ENCODE peak calls at places on chromosomes 3 and 15, in ten cellular contexts. One of them, this sample, is unnamed.

GRCh38 chr15:52651868-52652267 is 27.3 kb downstream of the ATOSA start:
- DNase-seq in thyroid gland: peak
- DNase-seq in adrenal gland: peak
- DNase-seq in K562: peak
- DNase-seq in IMR-90: peak
- DNase-seq in spleen: peak
- DNase-seq in Peyer's patch: peak
- DNase-seq in right lobe of liver: peak
- DNase-seq in ovary: peak
- DNase-seq in A549: peak
- DNase-seq in this sample: no peak

GRCh38 chr3:124701687-124702086 is 28.6 kb upstream of the UMPS start:
- DNase-seq in ovary: no peak
- DNase-seq in thyroid gland: no peak
- DNase-seq in adrenal gland: no peak
- DNase-seq in K562: no peak
- DNase-seq in spleen: no peak
- DNase-seq in IMR-90: peak
- DNase-seq in right lobe of liver: no peak
- DNase-seq in Peyer's patch: no peak
- DNase-seq in A549: no peak
- DNase-seq in this sample: no peak

GRCh38 chr15:72585659-72586058 is 68.8 kb upstream of the GOLGA6B start:
- DNase-seq in spleen: no peak
- DNase-seq in Peyer's patch: no peak
- DNase-seq in IMR-90: peak
- DNase-seq in adrenal gland: no peak
- DNase-seq in right lobe of liver: no peak
- DNase-seq in A549: no peak
- DNase-seq in K562: no peak
- DNase-seq in ovary: no peak
- DNase-seq in thyroid gland: no peak
- DNase-seq in this sample: no peak

GRCh38 chr3:16182183-16182582 is 7.7 kb downstream of the GALNT15 start:
- DNase-seq in spleen: no peak
- DNase-seq in Peyer's patch: no peak
- DNase-seq in ovary: no peak
- DNase-seq in thyroid gland: no peak
- DNase-seq in IMR-90: peak
- DNase-seq in K562: no peak
- DNase-seq in right lobe of liver: no peak
- DNase-seq in adrenal gland: no peak
- DNase-seq in A549: no peak
- DNase-seq in this sample: no peak

GRCh38 chr3:77254967-77255831 is 215.3 kb downstream of the ROBO2 start:
- DNase-seq in right lobe of liver: peak
- DNase-seq in IMR-90: peak
- DNase-seq in K562: peak
- DNase-seq in thyroid gland: peak
- DNase-seq in adrenal gland: peak
- DNase-seq in Peyer's patch: no peak
- DNase-seq in spleen: no peak
- DNase-seq in A549: peak
- DNase-seq in ovary: peak
- DNase-seq in this sample: no peak

GRCh38 chr3:50550079-50550736 is 17.3 kb downstream of the C3orf18 start:
- DNase-seq in A549: peak
- DNase-seq in IMR-90: peak
- DNase-seq in spleen: no peak
- DNase-seq in thyroid gland: peak
- DNase-seq in ovary: peak
- DNase-seq in Peyer's patch: peak
- DNase-seq in K562: peak
- DNase-seq in adrenal gland: peak
- DNase-seq in right lobe of liver: no peak
- DNase-seq in this sample: no peak

GRCh38 chr15:89018235-89018634 is 70.0 kb upstream of the ABHD2 start:
- DNase-seq in Peyer's patch: no peak
- DNase-seq in K562: no peak
- DNase-seq in adrenal gland: peak
- DNase-seq in right lobe of liver: no peak
- DNase-seq in IMR-90: no peak
- DNase-seq in A549: no peak
- DNase-seq in ovary: peak
- DNase-seq in thyroid gland: peak
- DNase-seq in spleen: no peak
- DNase-seq in this sample: peak

GRCh38 chr3:40585381-40586016 is 60.7 kb downstream of the ZNF621 start:
- DNase-seq in IMR-90: no peak
- DNase-seq in ovary: no peak
- DNase-seq in Peyer's patch: no peak
- DNase-seq in A549: no peak
- DNase-seq in K562: no peak
- DNase-seq in spleen: no peak
- DNase-seq in adrenal gland: no peak
- DNase-seq in thyroid gland: no peak
- DNase-seq in right lobe of liver: no peak
- DNase-seq in this sample: no peak

GRCh38 chr3:138960417-138960852 is 13.4 kb downstream of the FOXL2NB start:
- DNase-seq in IMR-90: no peak
- DNase-seq in spleen: no peak
- DNase-seq in adrenal gland: no peak
- DNase-seq in right lobe of liver: no peak
- DNase-seq in Peyer's patch: no peak
- DNase-seq in K562: no peak
- DNase-seq in A549: no peak
- DNase-seq in thyroid gland: no peak
- DNase-seq in ovary: peak
- DNase-seq in this sample: peak

GRCh38 chr15:65916664-65917406 is 47.5 kb downstream of the RAB11A start:
- DNase-seq in K562: peak
- DNase-seq in right lobe of liver: peak
- DNase-seq in thyroid gland: peak
- DNase-seq in adrenal gland: peak
- DNase-seq in Peyer's patch: peak
- DNase-seq in IMR-90: peak
- DNase-seq in spleen: peak
- DNase-seq in A549: peak
- DNase-seq in ovary: peak
- DNase-seq in this sample: peak

GRCh38 chr3:45644467-45645201 is 44.6 kb upstream of the SACM1L start:
- DNase-seq in A549: peak
- DNase-seq in adrenal gland: no peak
- DNase-seq in spleen: no peak
- DNase-seq in IMR-90: peak
- DNase-seq in ovary: no peak
- DNase-seq in right lobe of liver: no peak
- DNase-seq in Peyer's patch: no peak
- DNase-seq in thyroid gland: no peak
- DNase-seq in K562: no peak
- DNase-seq in this sample: no peak
- TF ChIP-seq CTCF in A549: no peak
- TF ChIP-seq CTCF in adrenal gland: no peak
- TF ChIP-seq CTCF in spleen: no peak
- TF ChIP-seq CTCF in IMR-90: no peak
- TF ChIP-seq CTCF in ovary: no peak
- TF ChIP-seq CTCF in right lobe of liver: no peak
- TF ChIP-seq CTCF in Peyer's patch: no peak
- TF ChIP-seq CTCF in thyroid gland: no peak
- TF ChIP-seq CTCF in K562: no peak
- TF ChIP-seq CTCF in this sample: no peak

GRCh38 chr3:13419356-13420050 is 619 bp downstream of the NUP210 start:
- DNase-seq in right lobe of liver: peak
- DNase-seq in ovary: no peak
- DNase-seq in Peyer's patch: peak
- DNase-seq in IMR-90: no peak
- DNase-seq in A549: peak
- DNase-seq in spleen: peak
- DNase-seq in adrenal gland: peak
- DNase-seq in K562: peak
- DNase-seq in thyroid gland: peak
- DNase-seq in this sample: no peak
- TF ChIP-seq POLR2A in right lobe of liver: no peak
- TF ChIP-seq POLR2A in ovary: no peak
- TF ChIP-seq POLR2A in Peyer's patch: no peak
- TF ChIP-seq POLR2A in IMR-90: no peak
- TF ChIP-seq POLR2A in A549: no peak
- TF ChIP-seq POLR2A in spleen: no peak
- TF ChIP-seq POLR2A in adrenal gland: no peak
- TF ChIP-seq POLR2A in K562: no peak
- TF ChIP-seq POLR2A in thyroid gland: no peak
- TF ChIP-seq POLR2A in this sample: no peak

DNA sequence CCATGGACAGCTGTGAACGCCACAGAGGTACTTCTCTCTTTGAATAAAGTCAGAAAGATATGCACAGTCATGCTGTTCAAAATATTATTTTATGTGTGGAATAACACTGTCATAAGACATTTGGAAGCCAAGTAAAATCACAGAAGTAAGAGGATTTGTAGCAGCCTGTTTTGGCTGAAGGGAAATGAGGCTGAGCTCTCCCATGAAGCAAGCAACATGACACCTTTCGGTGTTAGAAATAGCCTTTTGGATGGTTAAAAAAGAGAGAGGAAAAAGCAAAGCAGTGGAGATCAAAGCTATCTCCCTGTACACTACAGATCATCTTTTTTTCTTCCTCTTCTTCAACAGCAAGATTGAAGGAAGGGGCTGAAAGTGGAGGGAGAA is 755.3 kb downstream of the ROBO1 start:
- DNase-seq in right lobe of liver: no peak
- DNase-seq in spleen: no peak
- DNase-seq in ovary: no peak
- DNase-seq in K562: no peak
- DNase-seq in thyroid gland: no peak
- DNase-seq in Peyer's patch: no peak
- DNase-seq in adrenal gland: no peak
- DNase-seq in A549: no peak
- DNase-seq in IMR-90: no peak
- DNase-seq in this sample: no peak
- H3K4me3 ChIP-seq in right lobe of liver: no peak
- H3K4me3 ChIP-seq in spleen: no peak
- H3K4me3 ChIP-seq in ovary: no peak
- H3K4me3 ChIP-seq in K562: no peak
- H3K4me3 ChIP-seq in thyroid gland: no peak
- H3K4me3 ChIP-seq in Peyer's patch: no peak
- H3K4me3 ChIP-seq in adrenal gland: no peak
- H3K4me3 ChIP-seq in A549: no peak
- H3K4me3 ChIP-seq in IMR-90: no peak
- H3K4me3 ChIP-seq in this sample: no peak

GRCh38 chr3:157763644-157764043 is 260.4 kb upstream of the VEPH1 start:
- DNase-seq in ovary: no peak
- DNase-seq in A549: no peak
- DNase-seq in thyroid gland: no peak
- DNase-seq in adrenal gland: no peak
- DNase-seq in Peyer's patch: no peak
- DNase-seq in spleen: no peak
- DNase-seq in K562: no peak
- DNase-seq in IMR-90: no peak
- DNase-seq in right lobe of liver: no peak
- DNase-seq in this sample: no peak

GRCh38 chr3:157767602-157768001 is 264.4 kb upstream of the VEPH1 start:
- DNase-seq in K562: no peak
- DNase-seq in IMR-90: no peak
- DNase-seq in ovary: no peak
- DNase-seq in spleen: no peak
- DNase-seq in Peyer's patch: no peak
- DNase-seq in thyroid gland: no peak
- DNase-seq in A549: no peak
- DNase-seq in right lobe of liver: no peak
- DNase-seq in adrenal gland: no peak
- DNase-seq in this sample: no peak

GRCh38 chr3:157769378-157769777 is 266.2 kb upstream of the VEPH1 start:
- DNase-seq in spleen: no peak
- DNase-seq in ovary: no peak
- DNase-seq in A549: no peak
- DNase-seq in right lobe of liver: no peak
- DNase-seq in Peyer's patch: no peak
- DNase-seq in adrenal gland: no peak
- DNase-seq in K562: no peak
- DNase-seq in IMR-90: no peak
- DNase-seq in thyroid gland: no peak
- DNase-seq in this sample: no peak
- TF ChIP-seq CTCF in spleen: no peak
- TF ChIP-seq CTCF in ovary: no peak
- TF ChIP-seq CTCF in A549: no peak
- TF ChIP-seq CTCF in right lobe of liver: no peak
- TF ChIP-seq CTCF in Peyer's patch: no peak
- TF ChIP-seq CTCF in adrenal gland: no peak
- TF ChIP-seq CTCF in K562: no peak
- TF ChIP-seq CTCF in IMR-90: no peak
- TF ChIP-seq CTCF in thyroid gland: no peak
- TF ChIP-seq CTCF in this sample: no peak

GRCh38 chr3:101848754-101849713 is at the start of gene NFKBIZ:
- DNase-seq in A549: peak
- DNase-seq in Peyer's patch: peak
- DNase-seq in K562: peak
- DNase-seq in ovary: peak
- DNase-seq in right lobe of liver: peak
- DNase-seq in adrenal gland: peak
- DNase-seq in spleen: peak
- DNase-seq in thyroid gland: peak
- DNase-seq in IMR-90: peak
- DNase-seq in this sample: peak
- TF ChIP-seq POLR2A in A549: peak
- TF ChIP-seq POLR2A in Peyer's patch: peak
- TF ChIP-seq POLR2A in K562: peak
- TF ChIP-seq POLR2A in ovary: peak
- TF ChIP-seq POLR2A in right lobe of liver: peak
- TF ChIP-seq POLR2A in adrenal gland: peak
- TF ChIP-seq POLR2A in spleen: peak
- TF ChIP-seq POLR2A in thyroid gland: peak
- TF ChIP-seq POLR2A in IMR-90: peak
- TF ChIP-seq POLR2A in this sample: no peak

GRCh38 chr3:5095879-5096278 is 26.2 kb upstream of the ARL8B start:
- DNase-seq in ovary: peak
- DNase-seq in adrenal gland: no peak
- DNase-seq in Peyer's patch: no peak
- DNase-seq in IMR-90: peak
- DNase-seq in A549: no peak
- DNase-seq in thyroid gland: no peak
- DNase-seq in right lobe of liver: no peak
- DNase-seq in K562: no peak
- DNase-seq in spleen: no peak
- DNase-seq in this sample: peak
- H3K4me3 ChIP-seq in ovary: peak
- H3K4me3 ChIP-seq in adrenal gland: peak
- H3K4me3 ChIP-seq in Peyer's patch: no peak
- H3K4me3 ChIP-seq in IMR-90: no peak
- H3K4me3 ChIP-seq in A549: no peak
- H3K4me3 ChIP-seq in thyroid gland: no peak
- H3K4me3 ChIP-seq in right lobe of liver: no peak
- H3K4me3 ChIP-seq in K562: no peak
- H3K4me3 ChIP-seq in spleen: peak
- H3K4me3 ChIP-seq in this sample: no peak

DNA sequence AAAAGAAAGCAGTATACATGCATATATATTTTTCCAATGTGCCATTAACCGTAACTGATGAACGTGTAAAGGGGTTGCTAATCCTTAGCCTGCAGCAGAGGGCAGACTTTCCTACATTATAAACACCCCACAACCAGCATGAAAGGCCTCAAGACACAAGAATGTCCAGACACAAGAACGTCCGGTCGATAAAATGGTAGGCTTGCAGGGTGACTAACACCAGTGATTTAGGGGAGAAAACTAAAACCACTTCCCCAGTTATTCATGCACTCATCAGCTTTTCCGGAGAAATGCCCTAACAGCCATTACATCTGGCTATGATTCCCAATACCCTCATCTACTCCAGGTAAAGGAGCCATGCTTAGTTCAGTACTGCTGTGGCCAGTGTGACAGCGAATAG is 57.4 kb downstream of the LRTM1 start:
- DNase-seq in adrenal gland: peak
- DNase-seq in K562: peak
- DNase-seq in thyroid gland: no peak
- DNase-seq in A549: peak
- DNase-seq in IMR-90: peak
- DNase-seq in ovary: peak
- DNase-seq in spleen: no peak
- DNase-seq in Peyer's patch: no peak
- DNase-seq in right lobe of liver: no peak
- DNase-seq in this sample: no peak
- TF ChIP-seq CTCF in adrenal gland: peak
- TF ChIP-seq CTCF in K562: peak
- TF ChIP-seq CTCF in thyroid gland: peak
- TF ChIP-seq CTCF in A549: peak
- TF ChIP-seq CTCF in IMR-90: peak
- TF ChIP-seq CTCF in ovary: peak
- TF ChIP-seq CTCF in spleen: peak
- TF ChIP-seq CTCF in Peyer's patch: no peak
- TF ChIP-seq CTCF in right lobe of liver: peak
- TF ChIP-seq CTCF in this sample: no peak